ENCODE peak calls at places on chromosomes 16 and 17, in ten cellular contexts. One of them, this sample, is unnamed.

GRCh38 chr16:31090540-31090939 is 1.8 kb upstream of the PRSS53 start:
- DNase-seq in BE2C: no peak
- DNase-seq in effector memory CD4-positive, alpha-beta T cell: no peak
- DNase-seq in cardiac muscle cell: no peak
- DNase-seq in lung: no peak
- DNase-seq in NT2/D1: no peak
- DNase-seq in tibial artery: no peak
- DNase-seq in PC-3: no peak
- DNase-seq in esophagus squamous epithelium: no peak
- DNase-seq in dorsolateral prefrontal cortex: no peak
- DNase-seq in this sample: no peak

GRCh38 chr16:25608002-25608401 is 83.8 kb upstream of the HS3ST4 start:
- DNase-seq in esophagus squamous epithelium: no peak
- DNase-seq in cardiac muscle cell: no peak
- DNase-seq in effector memory CD4-positive, alpha-beta T cell: no peak
- DNase-seq in tibial artery: no peak
- DNase-seq in NT2/D1: no peak
- DNase-seq in PC-3: no peak
- DNase-seq in dorsolateral prefrontal cortex: no peak
- DNase-seq in BE2C: no peak
- DNase-seq in lung: no peak
- DNase-seq in this sample: no peak

GRCh38 chr17:8131844-8132441 is 8.0 kb upstream of the HES7 start:
- DNase-seq in cardiac muscle cell: no peak
- DNase-seq in lung: no peak
- DNase-seq in tibial artery: no peak
- DNase-seq in PC-3: peak
- DNase-seq in esophagus squamous epithelium: no peak
- DNase-seq in effector memory CD4-positive, alpha-beta T cell: no peak
- DNase-seq in dorsolateral prefrontal cortex: no peak
- DNase-seq in NT2/D1: no peak
- DNase-seq in BE2C: no peak
- DNase-seq in this sample: no peak

GRCh38 chr17:17493249-17493985 is 2.8 kb downstream of the RASD1 start:
- DNase-seq in NT2/D1: no peak
- DNase-seq in cardiac muscle cell: no peak
- DNase-seq in dorsolateral prefrontal cortex: no peak
- DNase-seq in lung: no peak
- DNase-seq in effector memory CD4-positive, alpha-beta T cell: no peak
- DNase-seq in BE2C: no peak
- DNase-seq in esophagus squamous epithelium: no peak
- DNase-seq in tibial artery: peak
- DNase-seq in PC-3: peak
- DNase-seq in this sample: no peak

GRCh38 chr17:44375196-44376017 is 11.8 kb upstream of the FAM171A2 start:
- DNase-seq in lung: no peak
- DNase-seq in tibial artery: no peak
- DNase-seq in PC-3: no peak
- DNase-seq in esophagus squamous epithelium: no peak
- DNase-seq in NT2/D1: no peak
- DNase-seq in effector memory CD4-positive, alpha-beta T cell: no peak
- DNase-seq in cardiac muscle cell: no peak
- DNase-seq in dorsolateral prefrontal cortex: no peak
- DNase-seq in BE2C: no peak
- DNase-seq in this sample: no peak

GRCh38 chr17:34858941-34859562 is 102.2 kb downstream of the CCT6B start:
- DNase-seq in cardiac muscle cell: peak
- DNase-seq in effector memory CD4-positive, alpha-beta T cell: no peak
- DNase-seq in NT2/D1: no peak
- DNase-seq in esophagus squamous epithelium: no peak
- DNase-seq in tibial artery: no peak
- DNase-seq in dorsolateral prefrontal cortex: no peak
- DNase-seq in lung: no peak
- DNase-seq in PC-3: peak
- DNase-seq in BE2C: no peak
- DNase-seq in this sample: no peak

GRCh38 chr16:78877114-78877513 is 723.4 kb downstream of the MAF start:
- DNase-seq in PC-3: no peak
- DNase-seq in effector memory CD4-positive, alpha-beta T cell: no peak
- DNase-seq in tibial artery: no peak
- DNase-seq in esophagus squamous epithelium: no peak
- DNase-seq in cardiac muscle cell: no peak
- DNase-seq in BE2C: no peak
- DNase-seq in NT2/D1: no peak
- DNase-seq in lung: no peak
- DNase-seq in dorsolateral prefrontal cortex: no peak
- DNase-seq in this sample: no peak

GRCh38 chr16:27483083-27483437 is 66.7 kb downstream of the GTF3C1 start:
- DNase-seq in BE2C: no peak
- DNase-seq in PC-3: no peak
- DNase-seq in esophagus squamous epithelium: no peak
- DNase-seq in cardiac muscle cell: no peak
- DNase-seq in NT2/D1: no peak
- DNase-seq in lung: no peak
- DNase-seq in effector memory CD4-positive, alpha-beta T cell: no peak
- DNase-seq in dorsolateral prefrontal cortex: no peak
- DNase-seq in tibial artery: no peak
- DNase-seq in this sample: no peak

DNA sequence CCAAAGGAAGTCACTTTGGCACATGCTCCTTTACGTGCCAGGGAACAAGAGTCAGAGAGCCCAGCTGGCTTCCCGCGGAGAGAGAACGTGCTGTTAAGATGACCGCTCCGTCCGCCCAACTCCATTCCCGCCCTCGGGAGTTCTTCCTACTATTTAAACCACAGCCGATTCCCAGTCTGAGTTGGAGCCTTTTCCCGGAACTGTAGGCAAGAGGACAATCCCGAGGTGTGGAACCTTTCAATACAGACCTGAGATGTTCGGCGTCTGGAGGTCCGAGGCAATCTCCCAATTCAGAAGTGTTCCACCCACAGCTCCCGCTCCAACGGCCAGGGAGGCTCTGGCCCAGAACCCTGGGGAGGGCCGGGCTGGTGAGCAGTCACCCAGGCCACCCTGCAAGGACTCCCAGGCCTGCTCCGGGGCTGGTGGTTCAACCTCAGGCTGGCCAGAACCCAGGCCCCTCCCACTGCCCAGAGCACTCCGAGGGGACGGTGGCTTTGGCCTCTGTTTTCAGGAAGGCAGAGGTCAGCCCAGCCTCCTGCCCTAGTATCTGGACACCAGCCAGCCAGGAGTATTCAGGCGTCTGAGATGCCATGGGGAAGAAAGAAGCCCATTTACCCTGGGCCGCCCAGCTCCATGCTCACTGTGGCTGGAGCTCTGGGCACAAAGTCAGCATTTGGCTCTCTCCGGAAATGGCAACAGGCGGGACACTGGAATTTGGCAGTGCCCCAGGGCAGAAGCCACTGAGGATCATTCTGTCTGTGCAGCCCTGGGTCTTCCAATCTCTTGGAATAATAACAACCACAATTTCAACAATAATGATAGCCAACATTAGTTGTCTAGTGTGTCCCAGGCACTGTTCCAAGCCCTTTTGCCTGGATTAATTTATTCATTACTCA is 21.4 kb downstream of the EMP2 start:
- DNase-seq in dorsolateral prefrontal cortex: no peak
- DNase-seq in effector memory CD4-positive, alpha-beta T cell: no peak
- DNase-seq in cardiac muscle cell: peak
- DNase-seq in tibial artery: peak
- DNase-seq in BE2C: no peak
- DNase-seq in NT2/D1: no peak
- DNase-seq in PC-3: peak
- DNase-seq in esophagus squamous epithelium: no peak
- DNase-seq in lung: peak
- DNase-seq in this sample: no peak
- H3K4me3 ChIP-seq in dorsolateral prefrontal cortex: no peak
- H3K4me3 ChIP-seq in effector memory CD4-positive, alpha-beta T cell: no peak
- H3K4me3 ChIP-seq in cardiac muscle cell: no peak
- H3K4me3 ChIP-seq in tibial artery: peak
- H3K4me3 ChIP-seq in BE2C: no peak
- H3K4me3 ChIP-seq in NT2/D1: no peak
- H3K4me3 ChIP-seq in PC-3: peak
- H3K4me3 ChIP-seq in esophagus squamous epithelium: peak
- H3K4me3 ChIP-seq in lung: no peak
- H3K4me3 ChIP-seq in this sample: no peak

DNA sequence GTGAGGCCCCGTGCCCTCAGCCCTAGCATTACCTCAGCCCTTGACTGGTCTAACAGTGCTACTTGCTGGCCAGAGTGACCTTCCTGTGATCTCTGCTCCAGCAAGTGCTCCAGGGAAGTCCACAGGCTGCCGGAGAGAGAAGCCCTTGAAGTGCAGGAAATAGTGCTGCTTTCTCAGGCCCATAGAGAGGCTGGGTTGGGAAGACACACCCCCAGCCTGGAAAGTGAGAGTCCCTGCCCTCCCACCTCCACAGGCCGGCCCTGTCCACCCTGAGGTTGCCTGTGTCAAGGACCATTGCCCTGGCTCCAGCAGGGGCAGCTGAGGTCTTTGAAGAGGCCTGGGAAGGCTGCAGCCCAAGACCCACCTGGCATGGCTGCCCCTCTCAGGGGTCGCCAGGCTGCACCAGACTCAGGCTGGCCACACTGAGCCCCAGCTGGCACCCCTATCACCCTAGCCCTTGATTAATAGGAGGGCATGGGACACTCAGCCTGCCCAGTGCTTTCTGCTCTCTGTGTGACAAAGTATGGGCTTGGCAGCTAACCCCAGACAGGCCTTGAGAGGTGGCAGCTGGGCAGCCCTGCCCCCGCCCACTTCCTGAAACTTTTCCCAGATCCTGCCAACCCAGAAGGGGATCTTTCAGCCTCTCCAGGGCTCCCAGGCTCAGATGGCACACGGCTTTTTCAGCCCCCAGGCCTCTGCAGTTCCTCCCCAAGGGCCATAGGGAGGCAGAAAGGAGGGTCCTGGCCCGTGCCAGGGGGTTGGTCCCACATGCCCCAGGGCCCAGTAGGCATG is 21.7 kb downstream of the ATP6V0D1 start:
- DNase-seq in esophagus squamous epithelium: no peak
- DNase-seq in tibial artery: no peak
- DNase-seq in BE2C: no peak
- DNase-seq in NT2/D1: no peak
- DNase-seq in dorsolateral prefrontal cortex: no peak
- DNase-seq in effector memory CD4-positive, alpha-beta T cell: no peak
- DNase-seq in lung: peak
- DNase-seq in cardiac muscle cell: peak
- DNase-seq in PC-3: no peak
- DNase-seq in this sample: no peak
- H3K4me3 ChIP-seq in esophagus squamous epithelium: no peak
- H3K4me3 ChIP-seq in tibial artery: no peak
- H3K4me3 ChIP-seq in BE2C: no peak
- H3K4me3 ChIP-seq in NT2/D1: no peak
- H3K4me3 ChIP-seq in dorsolateral prefrontal cortex: no peak
- H3K4me3 ChIP-seq in effector memory CD4-positive, alpha-beta T cell: no peak
- H3K4me3 ChIP-seq in lung: no peak
- H3K4me3 ChIP-seq in cardiac muscle cell: no peak
- H3K4me3 ChIP-seq in PC-3: no peak
- H3K4me3 ChIP-seq in this sample: no peak

DNA sequence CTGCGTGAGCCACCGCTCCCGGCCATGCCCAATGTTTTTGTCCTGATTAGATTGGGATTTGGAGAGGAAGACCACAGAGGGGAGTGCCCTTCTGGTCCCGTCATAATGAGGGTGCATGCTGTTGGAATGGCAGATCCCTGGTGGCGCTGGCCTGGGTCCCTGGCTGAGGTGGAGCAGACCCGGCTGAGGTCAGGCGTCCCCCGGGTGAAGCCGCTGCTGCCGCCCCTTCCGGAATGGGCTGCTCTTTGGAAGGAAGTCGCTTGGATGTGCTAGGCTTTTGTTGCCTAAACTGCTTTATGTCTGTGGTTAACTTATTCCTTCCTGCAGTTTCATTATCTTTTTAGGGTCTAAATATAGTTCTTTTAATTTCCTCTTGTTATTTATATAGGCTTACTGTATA is 120.3 kb upstream of the CHMP6 start:
- DNase-seq in dorsolateral prefrontal cortex: no peak
- DNase-seq in PC-3: no peak
- DNase-seq in esophagus squamous epithelium: no peak
- DNase-seq in effector memory CD4-positive, alpha-beta T cell: no peak
- DNase-seq in lung: no peak
- DNase-seq in tibial artery: no peak
- DNase-seq in BE2C: peak
- DNase-seq in cardiac muscle cell: peak
- DNase-seq in NT2/D1: no peak
- DNase-seq in this sample: no peak
- H3K4me3 ChIP-seq in dorsolateral prefrontal cortex: no peak
- H3K4me3 ChIP-seq in PC-3: no peak
- H3K4me3 ChIP-seq in esophagus squamous epithelium: no peak
- H3K4me3 ChIP-seq in effector memory CD4-positive, alpha-beta T cell: peak
- H3K4me3 ChIP-seq in lung: no peak
- H3K4me3 ChIP-seq in tibial artery: no peak
- H3K4me3 ChIP-seq in BE2C: no peak
- H3K4me3 ChIP-seq in cardiac muscle cell: no peak
- H3K4me3 ChIP-seq in NT2/D1: no peak
- H3K4me3 ChIP-seq in this sample: no peak

DNA sequence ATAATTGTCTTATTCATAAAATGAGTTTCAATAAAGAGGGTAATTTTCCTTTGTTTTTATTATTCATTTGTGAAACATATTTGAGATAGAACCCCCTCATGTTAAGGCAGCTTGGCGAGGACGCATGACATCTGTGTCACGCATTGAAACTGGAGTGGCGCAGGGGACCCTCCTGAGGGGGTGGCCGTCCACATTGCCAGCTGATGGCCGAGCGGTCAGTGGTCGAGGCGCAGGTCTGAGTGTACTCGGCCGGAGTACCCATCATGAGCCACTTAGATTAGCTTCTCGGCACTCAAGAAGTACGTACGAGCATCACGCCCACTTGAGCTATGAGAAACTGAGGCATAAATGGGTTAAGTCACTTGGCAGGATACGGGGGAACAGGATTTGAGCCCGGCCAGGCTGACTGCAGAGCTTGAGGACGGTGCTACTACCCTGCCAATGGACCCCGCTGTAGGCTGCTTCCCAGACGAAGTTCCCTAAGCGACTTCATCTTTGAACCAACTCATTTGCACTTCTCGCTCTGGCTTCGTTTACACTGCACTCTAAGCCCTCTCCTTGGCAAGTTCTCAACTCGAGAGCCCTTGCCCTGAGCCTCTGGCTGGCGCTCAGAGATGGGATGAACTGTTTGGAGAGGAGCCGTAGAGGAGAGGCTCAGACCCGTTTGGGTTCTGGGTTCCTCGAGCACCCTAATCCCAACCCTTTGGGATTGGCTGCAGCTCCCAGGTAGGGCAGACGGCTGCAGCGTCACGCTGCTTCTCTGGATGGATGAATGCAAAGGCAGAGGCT is 91.8 kb downstream of the SDK2 start:
- DNase-seq in BE2C: no peak
- DNase-seq in cardiac muscle cell: no peak
- DNase-seq in PC-3: no peak
- DNase-seq in esophagus squamous epithelium: no peak
- DNase-seq in effector memory CD4-positive, alpha-beta T cell: no peak
- DNase-seq in tibial artery: no peak
- DNase-seq in lung: peak
- DNase-seq in dorsolateral prefrontal cortex: no peak
- DNase-seq in NT2/D1: no peak
- DNase-seq in this sample: no peak
- H3K4me3 ChIP-seq in BE2C: no peak
- H3K4me3 ChIP-seq in cardiac muscle cell: no peak
- H3K4me3 ChIP-seq in PC-3: no peak
- H3K4me3 ChIP-seq in esophagus squamous epithelium: peak
- H3K4me3 ChIP-seq in effector memory CD4-positive, alpha-beta T cell: no peak
- H3K4me3 ChIP-seq in tibial artery: no peak
- H3K4me3 ChIP-seq in lung: no peak
- H3K4me3 ChIP-seq in dorsolateral prefrontal cortex: no peak
- H3K4me3 ChIP-seq in NT2/D1: no peak
- H3K4me3 ChIP-seq in this sample: no peak

GRCh38 chr16:2827481-2827790 is 2.7 kb upstream of the ZG16B start:
- DNase-seq in effector memory CD4-positive, alpha-beta T cell: no peak
- DNase-seq in BE2C: no peak
- DNase-seq in tibial artery: no peak
- DNase-seq in dorsolateral prefrontal cortex: no peak
- DNase-seq in cardiac muscle cell: no peak
- DNase-seq in lung: no peak
- DNase-seq in esophagus squamous epithelium: no peak
- DNase-seq in PC-3: no peak
- DNase-seq in NT2/D1: no peak
- DNase-seq in this sample: no peak
- H3K4me3 ChIP-seq in effector memory CD4-positive, alpha-beta T cell: no peak
- H3K4me3 ChIP-seq in BE2C: no peak
- H3K4me3 ChIP-seq in tibial artery: no peak
- H3K4me3 ChIP-seq in dorsolateral prefrontal cortex: no peak
- H3K4me3 ChIP-seq in cardiac muscle cell: no peak
- H3K4me3 ChIP-seq in lung: no peak
- H3K4me3 ChIP-seq in esophagus squamous epithelium: no peak
- H3K4me3 ChIP-seq in PC-3: no peak
- H3K4me3 ChIP-seq in NT2/D1: no peak
- H3K4me3 ChIP-seq in this sample: no peak

This sample was measured in skeletal muscle cell.